ENCODE peak calls at places on chromosome 9, in eight cellular contexts. X is BJ, I is progenitor cell of endocrine pancreas, T is endothelial cell of umbilical vein, S is testis, P is lower leg skin, H is mammary epithelial cell, Y is MCF 10A. D is an unnamed sample.

GRCh38 chr9:113677057-113677456 is 199.1 kb upstream of the ZNF618 start:
- DNase-seq in X (no peak), I (no peak), T (no peak), S (no peak), P (no peak), H (peak; percentile 12), Y (peak; percentile 30), D (no peak)

GRCh38 chr9:127805620-127806019 is 2.9 kb downstream of the FPGS start:
- DNase-seq in X (no peak), I (no peak), T (peak; percentile 55), S (no peak), P (no peak), H (no peak), Y (peak; percentile 36), D (no peak)

GRCh38 chr9:90578116-90578815 is 64.4 kb downstream of the DIRAS2 start:
- DNase-seq in X (no peak), I (no peak), T (no peak), S (no peak), P (no peak), H (no peak), Y (no peak), D (no peak)

GRCh38 chr9:119967867-119968535 is 598.8 kb upstream of the BRINP1 start:
- DNase-seq in X (no peak), I (no peak), T (no peak), S (no peak), P (no peak), H (no peak), Y (no peak), D (no peak)

GRCh38 chr9:31045810-31046209 is 1338.6 kb upstream of the ACO1 start:
- DNase-seq in X (no peak), I (no peak), T (no peak), S (no peak), P (no peak), H (no peak), Y (no peak), D (no peak)

GRCh38 chr9:130129425-130130061 is 42.7 kb upstream of the NCS1 start:
- DNase-seq in X (no peak), I (no peak), T (no peak), S (no peak), P (no peak), H (no peak), Y (no peak), D (no peak)

GRCh38 chr9:90888941-90889340 is 87.3 kb downstream of the SYK start:
- DNase-seq in X (no peak), I (no peak), T (no peak), S (no peak), P (no peak), H (no peak), Y (no peak), D (no peak)

GRCh38 chr9:34463098-34463900 is 4.7 kb downstream of the DNAI1 start:
- DNase-seq in X (peak; percentile 55), I (no peak), T (no peak), S (no peak), P (no peak), H (peak; percentile 90), Y (peak; percentile 89), D (no peak)

GRCh38 chr9:99189887-99190596 is 31.7 kb downstream of the ALG2 start:
- DNase-seq in X (no peak), I (no peak), T (no peak), S (no peak), P (no peak), H (no peak), Y (no peak), D (no peak)

GRCh38 chr9:99189186-99189585 is 32.6 kb downstream of the ALG2 start:
- DNase-seq in X (no peak), I (no peak), T (no peak), S (no peak), P (no peak), H (no peak), Y (no peak), D (no peak)

GRCh38 chr9:99193466-99193821 is 28.3 kb downstream of the ALG2 start:
- DNase-seq in X (no peak), I (no peak), T (no peak), S (no peak), P (no peak), H (no peak), Y (no peak), D (no peak)

GRCh38 chr9:99190597-99191283 is 31.0 kb downstream of the ALG2 start:
- DNase-seq in X (no peak), I (no peak), T (no peak), S (no peak), P (no peak), H (no peak), Y (no peak), D (no peak)

DNA sequence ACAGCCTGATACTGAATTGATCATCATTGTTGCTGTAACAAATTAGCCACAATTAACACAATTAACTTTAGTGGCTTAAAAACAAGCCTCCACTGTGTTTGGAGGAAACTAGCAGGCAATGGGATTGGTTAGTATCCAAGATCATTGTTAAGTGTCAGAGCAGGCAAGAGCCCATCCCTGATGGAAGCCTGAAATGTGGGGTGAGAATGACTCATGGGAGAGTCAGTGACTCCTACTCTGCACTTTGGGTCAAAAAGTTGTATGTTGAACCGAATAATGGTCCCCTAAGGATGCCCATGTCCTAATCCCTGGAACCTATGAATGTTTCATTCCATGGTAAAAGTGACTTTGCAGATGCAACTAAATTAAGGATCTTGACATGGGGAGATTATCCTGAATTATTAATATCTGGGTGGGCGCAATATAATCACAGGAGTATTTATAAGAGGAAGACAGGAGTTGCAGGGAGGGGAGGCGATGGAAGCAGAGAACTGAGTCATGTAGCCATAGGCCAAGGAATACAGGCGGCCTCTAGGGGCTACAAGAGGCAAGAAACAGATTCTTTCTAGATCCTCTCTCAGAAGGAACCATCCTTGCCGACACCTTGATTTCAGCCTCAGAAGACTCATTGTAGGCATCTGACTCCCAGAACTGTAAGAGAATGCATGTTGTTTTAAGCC is 28.8 kb downstream of the ALG2 start:
- DNase-seq in X (no peak), I (no peak), T (no peak), S (no peak), P (no peak), H (no peak), Y (peak; percentile 6), D (no peak)
- TF ChIP-seq CTCF in X (peak; percentile 36), I (peak; percentile 15), T (no peak), S (no peak), P (no peak), H (peak; percentile 23), Y (peak; percentile 15), D (peak; percentile 33)

GRCh38 chr9:136278894-136279293 is 25.0 kb downstream of the CCDC187 start:
- DNase-seq in X (no peak), I (no peak), T (no peak), S (no peak), P (no peak), H (no peak), Y (no peak), D (no peak)

GRCh38 chr9:136276716-136277115 is 27.2 kb downstream of the CCDC187 start:
- DNase-seq in X (no peak), I (no peak), T (no peak), S (no peak), P (no peak), H (no peak), Y (no peak), D (no peak)

GRCh38 chr9:136278221-136278620 is 25.7 kb downstream of the CCDC187 start:
- DNase-seq in X (no peak), I (no peak), T (no peak), S (no peak), P (no peak), H (no peak), Y (no peak), D (no peak)

GRCh38 chr9:136279471-136279870 is 24.4 kb downstream of the CCDC187 start:
- DNase-seq in X (no peak), I (no peak), T (no peak), S (no peak), P (no peak), H (no peak), Y (no peak), D (no peak)

DNA sequence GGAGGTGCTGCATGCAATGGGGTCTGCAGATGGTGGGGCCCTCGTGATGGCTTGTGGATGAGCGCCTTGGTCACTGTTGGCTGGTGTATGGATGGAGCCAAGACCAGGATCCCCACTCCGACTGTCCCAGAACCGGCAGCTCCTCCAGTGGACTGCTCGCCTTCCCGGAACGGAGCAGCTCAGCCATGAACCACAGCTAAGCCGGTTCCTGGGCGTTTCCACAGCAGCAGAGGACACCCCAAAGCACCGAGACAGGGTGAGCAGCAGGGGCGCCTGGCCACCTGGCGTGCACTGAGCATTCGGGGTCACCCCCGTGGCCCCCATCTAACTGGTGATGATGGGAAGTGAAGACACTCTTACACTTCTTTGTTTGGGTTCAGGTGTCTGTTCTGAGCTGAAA is 26.1 kb downstream of the CCDC187 start:
- DNase-seq in X (no peak), I (no peak), T (no peak), S (no peak), P (no peak), H (no peak), Y (no peak), D (no peak)
- TF ChIP-seq CTCF in X (no peak), I (no peak), T (no peak), S (no peak), P (no peak), H (no peak), Y (no peak), D (no peak)

DNA sequence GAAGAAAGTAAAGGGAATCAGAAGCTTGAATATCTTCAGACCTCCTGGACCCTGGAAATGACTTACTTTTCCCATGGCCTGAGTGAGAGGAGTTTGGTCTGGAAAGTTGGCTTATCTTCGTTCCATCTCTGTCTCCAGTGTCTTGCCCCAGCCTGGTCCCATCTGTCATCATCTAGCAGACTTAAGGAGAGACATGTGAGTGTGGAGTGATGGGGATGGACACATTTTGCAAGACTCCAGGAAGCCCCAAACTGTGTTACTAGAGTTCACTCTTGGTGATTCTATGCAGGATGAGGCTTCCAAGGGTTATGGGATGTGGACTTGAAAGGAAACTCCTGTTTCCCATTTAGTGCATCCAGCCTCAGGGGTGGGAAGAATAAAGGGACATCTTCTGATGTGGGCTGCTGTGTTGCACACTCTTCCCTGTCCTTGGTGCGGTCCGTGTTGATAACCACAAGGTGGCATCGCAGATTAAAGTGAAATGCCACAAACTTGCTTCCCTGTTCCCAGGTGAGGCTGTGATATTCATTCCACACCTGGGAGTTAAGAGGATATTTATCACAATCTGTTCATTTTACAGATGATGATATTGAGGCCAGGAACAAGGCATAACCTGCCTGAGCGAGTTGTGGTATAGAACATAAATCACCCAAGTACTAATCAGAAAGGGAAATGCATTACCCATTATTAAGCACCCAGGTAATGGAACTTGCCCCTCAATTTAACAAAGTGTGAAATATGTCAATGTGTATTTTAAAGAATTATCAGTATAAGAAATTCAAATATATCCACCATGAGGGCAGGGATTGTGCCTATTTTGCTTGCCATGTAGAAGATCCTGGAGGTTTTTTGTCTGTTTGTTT is 269.9 kb upstream of the PAPPA start:
- DNase-seq in X (no peak), I (peak; percentile 10), T (peak; percentile 9), S (peak; percentile 51), P (no peak), H (peak; percentile 66), Y (peak; percentile 86), D (no peak)
- TF ChIP-seq CTCF in X (peak; percentile 72), I (peak; percentile 68), T (no peak), S (peak; percentile 34), P (no peak), H (peak; percentile 86), Y (peak; percentile 74), D (peak; percentile 74)

DNA sequence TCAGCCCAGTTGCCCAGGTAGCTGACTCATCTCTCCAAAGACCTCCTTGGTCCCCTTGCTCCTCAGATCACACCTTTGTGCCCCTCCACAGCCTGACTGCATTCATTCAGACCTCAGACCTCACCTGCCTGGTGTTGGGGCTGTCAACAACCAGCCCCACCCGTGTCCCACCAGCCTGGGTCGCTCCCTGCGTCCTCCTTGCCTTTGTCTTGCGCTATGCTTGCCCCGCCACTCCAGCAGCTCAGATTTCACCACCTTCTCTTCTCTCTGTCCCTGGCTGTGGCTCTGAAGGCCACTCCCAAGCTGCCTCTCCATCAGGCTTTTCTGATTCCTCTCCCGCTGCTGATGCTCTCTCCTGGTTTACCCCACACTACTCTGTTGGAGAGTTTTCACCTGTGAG is 103.5 kb downstream of the MVB12B start:
- DNase-seq in X (no peak), I (no peak), T (no peak), S (no peak), P (no peak), H (no peak), Y (no peak), D (peak; percentile 47)
- TF ChIP-seq CTCF in X (no peak), I (no peak), T (no peak), S (no peak), P (no peak), H (no peak), Y (no peak), D (no peak)

D was measured in type B pancreatic cell.